ENCODE peak calls at places on chromosomes 4 and X, in nine cellular contexts. F, O, K, G, Y, H, U, P and M are unnamed samples.

GRCh38 chr4:189773909-189774308 is 166.8 kb upstream of the FRG1 start:
- DNase-seq in F (no peak), O (no peak), K (no peak), G (no peak), Y (no peak), H (no peak), U (no peak), P (peak), M (no peak)

GRCh38 chrX:38305971-38306370 is 21.3 kb downstream of the RPGR start:
- DNase-seq in F (no peak), O (no peak), K (no peak), G (no peak), Y (no peak), H (no peak), U (no peak), P (no peak), M (no peak)

GRCh38 chr4:98027827-98028226 is 115.4 kb downstream of the STPG2 start:
- DNase-seq in F (no peak), O (peak), K (no peak), G (no peak), Y (no peak), H (no peak), U (no peak), P (peak), M (no peak)

GRCh38 chr4:136863756-136864155 is 668.5 kb downstream of the PCDH18 start:
- DNase-seq in F (no peak), O (no peak), K (peak), G (no peak), Y (no peak), H (peak), U (no peak), P (no peak), M (no peak)

GRCh38 chr4:186722856-186723206 is 825 bp downstream of the FAT1 start:
- DNase-seq in F (no peak), O (no peak), K (no peak), G (no peak), Y (no peak), H (no peak), U (no peak), P (no peak), M (no peak)

GRCh38 chr4:43379001-43379400 is 486.5 kb downstream of the GRXCR1 start:
- DNase-seq in F (no peak), O (peak), K (no peak), G (no peak), Y (no peak), H (no peak), U (no peak), P (no peak), M (no peak)

GRCh38 chrX:2550288-2551020 is 49.7 kb upstream of the DHRSX start:
- DNase-seq in F (no peak), O (peak), K (no peak), G (no peak), Y (no peak), H (no peak), U (no peak), P (peak), M (no peak)

GRCh38 chrX:17689971-17690409 is 47.3 kb upstream of the SCML1 start:
- DNase-seq in F (peak), O (peak), K (peak), G (no peak), Y (peak), H (no peak), U (no peak), P (peak), M (peak)

GRCh38 chr4:945274-946102 is 13.2 kb downstream of the TMEM175 start:
- DNase-seq in F (no peak), O (no peak), K (no peak), G (no peak), Y (no peak), H (peak), U (no peak), P (no peak), M (no peak)

GRCh38 chrX:4670606-4671005 is 957.2 kb upstream of the PRKX start:
- DNase-seq in F (no peak), O (no peak), K (no peak), G (no peak), Y (no peak), H (no peak), U (no peak), P (no peak), M (no peak)

GRCh38 chr4:48017108-48017527 is 546 bp downstream of the NIPAL1 start:
- DNase-seq in F (no peak), O (no peak), K (peak), G (no peak), Y (peak), H (peak), U (peak), P (peak), M (peak)